ENCODE peak calls at places on chromosomes 7 and 10, in ten cellular contexts. V is B cell, N is lower leg skin, T is islet precursor cell, A is posterior cingulate gyrus, R is skeletal muscle cell, U is SW 1271, Q is SHP77, W is IMR-90, K is NCI-H774. I is an unnamed sample.

GRCh38 chr10:132599712-132600111 is 62.1 kb downstream of the INPP5A start:
- DNase-seq in V (no peak), N (no peak), T (no peak), A (peak; percentile 62), R (no peak), U (no peak), Q (no peak), W (no peak), K (no peak), I (no peak)

GRCh38 chr7:135650831-135651573 is 11.3 kb upstream of the STMP1 start:
- DNase-seq in V (no peak), N (peak; percentile 33), T (peak; percentile 90), A (no peak), R (peak; percentile 28), U (no peak), Q (no peak), W (peak; percentile 67), K (no peak), I (peak; percentile 82)

GRCh38 chr10:76432274-76433012 is 1001.0 kb downstream of the LRMDA start:
- DNase-seq in V (no peak), N (peak; percentile 62), T (peak; percentile 83), A (no peak), R (no peak), U (no peak), Q (no peak), W (peak; percentile 74), K (no peak), I (no peak)

GRCh38 chr7:98286093-98286525 is 4.6 kb downstream of the BRI3 start:
- DNase-seq in V (no peak), N (peak; percentile 86), T (peak; percentile 96), A (no peak), R (no peak), U (peak; percentile 73), Q (no peak), W (peak; percentile 55), K (no peak), I (no peak)

GRCh38 chr7:155300641-155301452 is 3.2 kb downstream of the INSIG1 start:
- DNase-seq in V (no peak), N (no peak), T (no peak), A (no peak), R (no peak), U (no peak), Q (no peak), W (no peak), K (no peak), I (no peak)

GRCh38 chr10:28047061-28047460 is 48.2 kb upstream of the ODAD2 start:
- DNase-seq in V (no peak), N (no peak), T (no peak), A (no peak), R (no peak), U (no peak), Q (no peak), W (no peak), K (no peak), I (no peak)

GRCh38 chr10:124369986-124370385 is 48.7 kb downstream of the OAT start:
- DNase-seq in V (no peak), N (no peak), T (no peak), A (no peak), R (no peak), U (no peak), Q (no peak), W (no peak), K (no peak), I (no peak)

GRCh38 chr10:98115388-98115787 is 19.1 kb upstream of the R3HCC1L start:
- DNase-seq in V (no peak), N (no peak), T (no peak), A (no peak), R (no peak), U (no peak), Q (no peak), W (no peak), K (no peak), I (no peak)

GRCh38 chr10:35693800-35694199 is 51.7 kb upstream of the FZD8 start:
- DNase-seq in V (no peak), N (no peak), T (no peak), A (no peak), R (no peak), U (no peak), Q (no peak), W (no peak), K (no peak), I (no peak)

GRCh38 chr10:96858706-96859050 is 26.6 kb downstream of the LCOR start:
- DNase-seq in V (no peak), N (no peak), T (no peak), A (no peak), R (no peak), U (no peak), Q (no peak), W (no peak), K (no peak), I (no peak)

GRCh38 chr10:30098624-30099023 is 39.2 kb upstream of the JCAD start:
- DNase-seq in V (no peak), N (no peak), T (peak; percentile 14), A (no peak), R (peak; percentile 76), U (no peak), Q (no peak), W (peak; percentile 92), K (no peak), I (no peak)

GRCh38 chr7:157434701-157435100 is 97.9 kb downstream of the DNAJB6 start:
- DNase-seq in V (no peak), N (no peak), T (no peak), A (no peak), R (no peak), U (no peak), Q (no peak), W (no peak), K (no peak), I (no peak)

GRCh38 chr7:128893251-128894100 is 17.0 kb downstream of the KCP start:
- DNase-seq in V (no peak), N (no peak), T (peak; percentile 55), A (peak; percentile 70), R (no peak), U (no peak), Q (no peak), W (no peak), K (no peak), I (no peak)

GRCh38 chr7:1232103-1232466 is 587 bp upstream of the UNCX start:
- DNase-seq in V (no peak), N (no peak), T (no peak), A (no peak), R (no peak), U (no peak), Q (no peak), W (no peak), K (no peak), I (no peak)

GRCh38 chr10:132746801-132747625 is 38.9 kb downstream of the NKX6-2 start:
- DNase-seq in V (no peak), N (no peak), T (no peak), A (no peak), R (no peak), U (no peak), Q (no peak), W (no peak), K (no peak), I (no peak)

GRCh38 chr10:33193057-33193866 is 141.2 kb downstream of the NRP1 start:
- DNase-seq in V (peak; percentile 53), N (peak; percentile 79), T (peak; percentile 85), A (peak; percentile 91), R (peak; percentile 68), U (peak; percentile 54), Q (peak; percentile 80), W (peak; percentile 87), K (peak; percentile 74), I (peak; percentile 37)

GRCh38 chr7:152859781-152860191 is 100.2 kb downstream of the ACTR3B start:
- DNase-seq in V (no peak), N (no peak), T (peak; percentile 53), A (no peak), R (no peak), U (no peak), Q (peak; percentile 3), W (no peak), K (no peak), I (no peak)

GRCh38 chr10:48681749-48682148 is 2.9 kb upstream of the WDFY4 start:
- DNase-seq in V (peak; percentile 28), N (no peak), T (peak; percentile 13), A (no peak), R (no peak), U (no peak), Q (no peak), W (no peak), K (no peak), I (no peak)

GRCh38 chr10:101892782-101893391 is 49.3 kb upstream of the KCNIP2 start:
- DNase-seq in V (no peak), N (no peak), T (no peak), A (no peak), R (no peak), U (no peak), Q (no peak), W (peak; percentile 11), K (no peak), I (no peak)

GRCh38 chr7:123944395-123944794 is 19.4 kb downstream of the SPAM1 start:
- DNase-seq in V (no peak), N (no peak), T (no peak), A (no peak), R (no peak), U (no peak), Q (no peak), W (no peak), K (no peak), I (no peak)

GRCh38 chr7:2717293-2717904 is 29.4 kb downstream of the AMZ1 start:
- DNase-seq in V (peak; percentile 62), N (no peak), T (no peak), A (no peak), R (no peak), U (no peak), Q (peak; percentile 79), W (peak; percentile 62), K (no peak), I (no peak)

GRCh38 chr7:139095194-139095659 is 14.3 kb downstream of the ZC3HAV1 start:
- DNase-seq in V (peak; percentile 83), N (peak; percentile 28), T (no peak), A (no peak), R (no peak), U (no peak), Q (no peak), W (no peak), K (no peak), I (no peak)

GRCh38 chr7:23927709-23928108 is 217.7 kb downstream of the STK31 start:
- DNase-seq in V (no peak), N (no peak), T (no peak), A (no peak), R (no peak), U (no peak), Q (no peak), W (no peak), K (no peak), I (peak; percentile 35)

GRCh38 chr10:3282341-3282740 is 109.8 kb upstream of the PITRM1 start:
- DNase-seq in V (no peak), N (no peak), T (no peak), A (no peak), R (no peak), U (no peak), Q (no peak), W (no peak), K (no peak), I (no peak)

GRCh38 chr7:27921081-27921836 is 181.3 kb downstream of the TAX1BP1 start:
- DNase-seq in V (peak; percentile 58), N (peak; percentile 32), T (peak; percentile 91), A (no peak), R (peak; percentile 55), U (peak; percentile 44), Q (peak; percentile 22), W (peak; percentile 92), K (peak; percentile 45), I (peak; percentile 72)

GRCh38 chr7:13989944-13990295 is 454 bp upstream of the ETV1 start:
- DNase-seq in V (no peak), N (no peak), T (no peak), A (no peak), R (no peak), U (no peak), Q (no peak), W (no peak), K (no peak), I (no peak)

GRCh38 chr7:129739427-129739826 is 127.9 kb downstream of the NRF1 start:
- DNase-seq in V (no peak), N (no peak), T (no peak), A (no peak), R (no peak), U (no peak), Q (peak; percentile 22), W (peak; percentile 76), K (no peak), I (no peak)